ENCODE peak calls at places on chromosomes 16 and 17, in six cellular contexts. F is Calu3, G is neural progenitor cell, T is HEK293T, V is progenitor cell of endocrine pancreas, N is endothelial cell. K is an unnamed sample.

GRCh38 chr17:31489295-31490018 is 98.0 kb downstream of the RAB11FIP4 start:
- DNase-seq in T (no peak), N (no peak), V (peak; percentile 62), F (peak; percentile 76), G (peak; percentile 62), K (peak; percentile 72)

GRCh38 chr17:81651692-81652091 is 4.7 kb downstream of the PDE6G start:
- DNase-seq in N (no peak), T (no peak), G (no peak), V (no peak), F (peak; percentile 63), K (peak; percentile 35)

GRCh38 chr16:48538746-48539484 is 71.1 kb downstream of the N4BP1 start:
- DNase-seq in F (peak; percentile 55), G (peak; percentile 31), V (no peak), N (peak; percentile 38), T (no peak), K (peak; percentile 55)

GRCh38 chr16:55682086-55682485 is 26.3 kb downstream of the SLC6A2 start:
- DNase-seq in V (no peak), G (no peak), T (no peak), F (no peak), N (no peak), K (no peak)

GRCh38 chr16:19140392-19140791 is 26.6 kb downstream of the ITPRIPL2 start:
- DNase-seq in G (no peak), N (no peak), V (no peak), T (no peak), F (no peak), K (no peak)

GRCh38 chr17:15955793-15956541 is 11.0 kb downstream of the ADORA2B start:
- DNase-seq in G (peak; percentile 24), V (no peak), F (no peak), T (no peak), N (no peak), K (no peak)

GRCh38 chr16:506246-506546 is 21.3 kb upstream of the CAPN15 start:
- DNase-seq in T (no peak), G (no peak), V (no peak), F (no peak), N (no peak), K (no peak)

GRCh38 chr16:71929048-71929447 is 33.7 kb downstream of the IST1 start:
- DNase-seq in V (no peak), T (no peak), F (no peak), G (no peak), N (no peak), K (no peak)

GRCh38 chr17:9120471-9120870 is 99.2 kb downstream of the NTN1 start:
- DNase-seq in N (peak; percentile 33), V (no peak), F (no peak), G (peak; percentile 45), T (peak; percentile 50), K (peak; percentile 73)

GRCh38 chr16:19907161-19907992 is 22.7 kb upstream of the GPRC5B start:
- DNase-seq in G (peak; percentile 89), F (peak; percentile 88), T (peak; percentile 79), N (peak; percentile 83), V (peak; percentile 73), K (peak; percentile 84)